ENCODE peak calls at places on chromosomes 16 and 17, in ten cellular contexts. R, P, N, A, G, Y, Q, D, C and V are unnamed samples.

GRCh38 chr17:47967607-47968252 is 3.2 kb upstream of the CDK5RAP3 start:
- DNase-seq in P (no peak), R (no peak), Y (no peak), C (peak; percentile 58), G (peak; percentile 22), D (peak; percentile 84), N (peak; percentile 70), A (no peak), Q (no peak), V (no peak)

GRCh38 chr17:9086577-9086976 is 65.3 kb downstream of the NTN1 start:
- DNase-seq in D (no peak), G (no peak), N (no peak), C (no peak), Q (no peak), A (no peak), R (no peak), P (no peak), Y (no peak), V (no peak)

GRCh38 chr16:68458101-68458500 is 9.8 kb upstream of the SMPD3 start:
- DNase-seq in C (no peak), D (no peak), Y (no peak), P (no peak), N (no peak), G (no peak), A (no peak), R (no peak), Q (no peak), V (no peak)

GRCh38 chr16:57637020-57637419 is 8.6 kb downstream of the ADGRG1 start:
- DNase-seq in N (peak; percentile 41), Q (no peak), R (no peak), C (no peak), A (no peak), D (no peak), P (no peak), G (no peak), Y (no peak), V (no peak)

GRCh38 chr17:59180626-59181025 is 25.1 kb downstream of the PRR11 start:
- DNase-seq in G (no peak), R (no peak), D (no peak), Y (no peak), P (no peak), A (no peak), Q (no peak), N (no peak), C (no peak), V (no peak)

GRCh38 chr17:34816806-34817205 is 144.5 kb downstream of the CCT6B start:
- DNase-seq in Q (no peak), P (no peak), N (no peak), D (no peak), Y (no peak), G (no peak), C (no peak), A (no peak), R (no peak), V (no peak)

GRCh38 chr16:57283214-57283955 is 1.1 kb downstream of the PLLP start:
- DNase-seq in P (no peak), R (no peak), D (no peak), A (peak; percentile 49), C (peak; percentile 70), Q (no peak), G (no peak), N (no peak), Y (no peak), V (no peak)

GRCh38 chr16:73064227-73064995 is 16.5 kb upstream of the ZFHX3 start:
- DNase-seq in Y (no peak), P (no peak), Q (no peak), D (peak; percentile 60), R (no peak), N (peak; percentile 88), C (no peak), A (no peak), G (no peak), V (no peak)

GRCh38 chr17:71987634-71988033 is 133.2 kb upstream of the SOX9 start:
- DNase-seq in R (no peak), N (no peak), Q (no peak), Y (peak; percentile 59), C (no peak), G (no peak), P (no peak), A (no peak), D (peak; percentile 14), V (no peak)

GRCh38 chr17:41631025-41631889 is 6.9 kb upstream of the KRT17 start:
- DNase-seq in C (no peak), A (no peak), R (no peak), Q (no peak), N (no peak), P (no peak), G (no peak), Y (no peak), D (no peak), V (no peak)